ENCODE peak calls at places on chromosomes 3 and 15, in five cellular contexts. U, F, W, M and N are unnamed samples.

GRCh38 chr15:95448531-95449210 is 881.8 kb upstream of the NR2F2 start:
- DNase-seq in U (no peak), W (no peak), M (peak; percentile 54), F (no peak), N (no peak)

GRCh38 chr3:133092676-133093075 is 54.5 kb downstream of the TMEM108 start:
- DNase-seq in M (peak; percentile 13), U (no peak), F (no peak), W (no peak), N (no peak)

GRCh38 chr15:39596358-39597051 is 15.6 kb downstream of the THBS1 start:
- DNase-seq in M (peak; percentile 52), W (no peak), U (no peak), F (no peak), N (no peak)

GRCh38 chr15:49103676-49104075 is 51.7 kb downstream of the COPS2 start:
- DNase-seq in F (no peak), W (no peak), U (no peak), M (no peak), N (no peak)

GRCh38 chr15:39555885-39556284 is 25.0 kb upstream of the THBS1 start:
- DNase-seq in U (no peak), M (peak; percentile 20), W (no peak), F (no peak), N (no peak)

GRCh38 chr3:66406186-66406585 is 94.6 kb downstream of the LRIG1 start:
- DNase-seq in W (peak; percentile 44), F (peak; percentile 76), U (no peak), M (no peak), N (peak; percentile 86)

GRCh38 chr15:63409179-63409578 is 27.5 kb upstream of the CA12 start:
- DNase-seq in F (no peak), M (no peak), W (no peak), U (no peak), N (no peak)

GRCh38 chr3:89571707-89572106 is 464.3 kb downstream of the EPHA3 start:
- DNase-seq in M (no peak), W (peak; percentile 60), U (no peak), F (no peak), N (no peak)

GRCh38 chr3:71022552-71023335 is 560.8 kb downstream of the FOXP1 start:
- DNase-seq in U (no peak), M (peak; percentile 10), F (no peak), W (no peak), N (no peak)

GRCh38 chr15:75067123-75067854 is 43.9 kb downstream of the PPCDC start:
- DNase-seq in U (peak; percentile 13), M (peak; percentile 73), F (peak; percentile 40), W (no peak), N (no peak)

GRCh38 chr3:141375381-141376301 is 7.3 kb downstream of the ZBTB38 start:
- DNase-seq in M (no peak), W (no peak), F (no peak), U (no peak), N (no peak)

GRCh38 chr3:99751649-99752048 is 66.0 kb upstream of the CMSS1 start:
- DNase-seq in U (no peak), M (peak; percentile 89), W (no peak), F (no peak), N (no peak)

GRCh38 chr3:72270072-72270611 is 485.2 kb upstream of the PROK2 start:
- DNase-seq in W (peak; percentile 91), F (peak; percentile 98), M (peak; percentile 96), U (peak; percentile 91), N (peak; percentile 95)

GRCh38 chr3:140176526-140176925 is 241.5 kb downstream of the CLSTN2 start:
- DNase-seq in F (no peak), W (no peak), M (no peak), U (no peak), N (no peak)

GRCh38 chr3:171181907-171182690 is 155.6 kb upstream of the SLC2A2 start:
- DNase-seq in F (no peak), W (no peak), U (no peak), M (peak; percentile 57), N (no peak)

GRCh38 chr3:171185959-171186358 is 159.4 kb upstream of the SLC2A2 start:
- DNase-seq in F (no peak), M (no peak), W (no peak), U (no peak), N (no peak)

GRCh38 chr3:171185359-171185758 is 158.8 kb upstream of the SLC2A2 start:
- DNase-seq in U (no peak), M (no peak), W (no peak), F (no peak), N (no peak)

GRCh38 chr3:171184372-171184771 is 157.9 kb upstream of the SLC2A2 start:
- DNase-seq in F (no peak), U (no peak), W (no peak), M (no peak), N (no peak)

DNA sequence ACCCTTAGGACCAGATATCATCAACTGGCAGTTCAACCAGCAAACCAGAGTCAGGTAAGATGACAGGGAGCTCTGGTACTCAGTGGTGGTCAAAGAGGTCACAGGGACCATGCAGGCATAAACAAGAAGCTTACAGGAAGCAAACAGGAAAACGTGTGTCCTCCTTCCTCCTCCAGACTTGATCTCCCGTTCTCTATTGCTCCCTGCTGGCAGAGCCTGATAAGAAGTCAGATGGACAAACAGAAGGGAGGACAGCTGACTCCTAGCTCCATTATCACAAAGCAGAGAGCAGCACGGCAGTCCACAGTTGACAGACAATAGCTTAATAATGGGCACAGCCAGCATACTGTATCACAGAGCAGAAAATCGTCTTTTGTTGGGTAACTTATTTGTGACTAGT is 156.5 kb upstream of the SLC2A2 start:
- DNase-seq in M (peak; percentile 37), F (no peak), U (no peak), W (no peak), N (no peak)
- TF ChIP-seq CTCF in M (peak; percentile 39), F (no peak), U (no peak), W (no peak), N (peak; percentile 23)

GRCh38 chr15:41950505-41950904 is 21.9 kb downstream of the EHD4 start:
- DNase-seq in U (no peak), M (peak; percentile 43), F (peak; percentile 36), W (no peak), N (no peak)
- TF ChIP-seq POLR2A in U (no peak), M (no peak), F (no peak), W (no peak), N (no peak)

GRCh38 chr3:2156244-2156847 is 57.7 kb downstream of the CNTN4 start:
- DNase-seq in M (no peak), U (no peak), W (no peak), F (no peak), N (no peak)
- TF ChIP-seq CTCF in M (no peak), U (no peak), W (no peak), F (no peak), N (peak; percentile 30)

GRCh38 chr3:23202921-23203650 is at the start of gene UBE2E2:
- DNase-seq in M (peak; percentile 66), F (peak; percentile 93), U (peak; percentile 85), W (peak; percentile 84), N (peak; percentile 84)
- TF ChIP-seq POLR2A in M (peak; percentile 59), F (no peak), U (peak; percentile 70), W (peak; percentile 64), N (peak; percentile 83)

GRCh38 chr3:17162116-17162515 is 277.4 kb downstream of the PLCL2 start:
- DNase-seq in F (no peak), W (no peak), U (no peak), M (no peak), N (no peak)
- TF ChIP-seq CTCF in F (no peak), W (no peak), U (no peak), M (no peak), N (no peak)